ENCODE peak calls at places on chromosomes 6 and 20, in four cellular contexts. One of them, this sample, is unnamed.

GRCh38 chr6:70707893-70708292 is 40.2 kb downstream of the SMAP1 start:
- DNase-seq in ascending aorta: no peak
- DNase-seq in heart right ventricle: no peak
- DNase-seq in transverse colon: no peak
- DNase-seq in this sample: no peak

GRCh38 chr6:48084201-48084600 is 26.8 kb downstream of the PTCHD4 start:
- DNase-seq in ascending aorta: no peak
- DNase-seq in heart right ventricle: no peak
- DNase-seq in transverse colon: no peak
- DNase-seq in this sample: no peak

GRCh38 chr6:26520088-26520839 is 17.9 kb upstream of the HMGN4 start:
- DNase-seq in heart right ventricle: peak; percentile 59
- DNase-seq in transverse colon: no peak
- DNase-seq in ascending aorta: no peak
- DNase-seq in this sample: peak; percentile 39

GRCh38 chr6:66489269-66489987 is 782.4 kb upstream of the EYS start:
- DNase-seq in ascending aorta: no peak
- DNase-seq in heart right ventricle: no peak
- DNase-seq in transverse colon: no peak
- DNase-seq in this sample: no peak

GRCh38 chr6:99080191-99080590 is 132.4 kb upstream of the FBXL4 start:
- DNase-seq in ascending aorta: no peak
- DNase-seq in transverse colon: no peak
- DNase-seq in heart right ventricle: no peak
- DNase-seq in this sample: no peak

GRCh38 chr6:122432816-122433215 is 33.4 kb downstream of the HSF2 start:
- DNase-seq in transverse colon: no peak
- DNase-seq in ascending aorta: no peak
- DNase-seq in heart right ventricle: no peak
- DNase-seq in this sample: no peak

GRCh38 chr20:5100684-5101347 is 18.9 kb downstream of the PCNA start:
- DNase-seq in heart right ventricle: peak; percentile 73
- DNase-seq in transverse colon: peak; percentile 81
- DNase-seq in ascending aorta: peak; percentile 88
- DNase-seq in this sample: peak; percentile 42

GRCh38 chr6:36368421-36368820 is 19.0 kb downstream of the ETV7 start:
- DNase-seq in heart right ventricle: no peak
- DNase-seq in transverse colon: no peak
- DNase-seq in ascending aorta: no peak
- DNase-seq in this sample: no peak

GRCh38 chr6:157717266-157717870 is 105.7 kb upstream of the SNX9 start:
- DNase-seq in heart right ventricle: no peak
- DNase-seq in transverse colon: peak; percentile 58
- DNase-seq in ascending aorta: no peak
- DNase-seq in this sample: no peak

GRCh38 chr20:20038586-20038985 is 13.7 kb downstream of the CRNKL1 start:
- DNase-seq in ascending aorta: no peak
- DNase-seq in heart right ventricle: no peak
- DNase-seq in transverse colon: no peak
- DNase-seq in this sample: no peak

GRCh38 chr6:84504025-84504424 is 260.4 kb downstream of the TBX18 start:
- DNase-seq in transverse colon: no peak
- DNase-seq in ascending aorta: no peak
- DNase-seq in heart right ventricle: no peak
- DNase-seq in this sample: no peak

GRCh38 chr6:138240476-138241245 is 22.4 kb upstream of the PBOV1 start:
- DNase-seq in ascending aorta: no peak
- DNase-seq in heart right ventricle: no peak
- DNase-seq in transverse colon: no peak
- DNase-seq in this sample: no peak

GRCh38 chr6:86782328-86782727 is 155.0 kb upstream of the HTR1E start:
- DNase-seq in heart right ventricle: no peak
- DNase-seq in ascending aorta: no peak
- DNase-seq in transverse colon: no peak
- DNase-seq in this sample: no peak

GRCh38 chr6:108895591-108895990 is 47.4 kb downstream of the ARMC2 start:
- DNase-seq in ascending aorta: no peak
- DNase-seq in heart right ventricle: no peak
- DNase-seq in transverse colon: no peak
- DNase-seq in this sample: no peak

GRCh38 chr6:45896783-45897441 is 118.7 kb downstream of the CLIC5 start:
- DNase-seq in transverse colon: no peak
- DNase-seq in heart right ventricle: no peak
- DNase-seq in ascending aorta: no peak
- DNase-seq in this sample: no peak

GRCh38 chr20:50672400-50673145 is 18.8 kb downstream of the RIPOR3 start:
- DNase-seq in transverse colon: no peak
- DNase-seq in heart right ventricle: no peak
- DNase-seq in ascending aorta: no peak
- DNase-seq in this sample: no peak

GRCh38 chr20:6845141-6845540 is 77.7 kb downstream of the BMP2 start:
- DNase-seq in transverse colon: no peak
- DNase-seq in ascending aorta: no peak
- DNase-seq in heart right ventricle: no peak
- DNase-seq in this sample: no peak

GRCh38 chr6:2216794-2217383 is 28.5 kb downstream of the GMDS start:
- DNase-seq in heart right ventricle: no peak
- DNase-seq in ascending aorta: no peak
- DNase-seq in transverse colon: no peak
- DNase-seq in this sample: no peak

GRCh38 chr20:1005452-1006027 is 3.4 kb upstream of the RSPO4 start:
- DNase-seq in transverse colon: peak; percentile 43
- DNase-seq in heart right ventricle: no peak
- DNase-seq in ascending aorta: peak; percentile 18
- DNase-seq in this sample: no peak

GRCh38 chr6:44057931-44058616 is 69.2 kb downstream of the MRPL14 start:
- DNase-seq in transverse colon: no peak
- DNase-seq in ascending aorta: no peak
- DNase-seq in heart right ventricle: no peak
- DNase-seq in this sample: no peak

GRCh38 chr6:107132330-107132954 is 17.1 kb upstream of the BEND3 start:
- DNase-seq in heart right ventricle: no peak
- DNase-seq in transverse colon: no peak
- DNase-seq in ascending aorta: no peak
- DNase-seq in this sample: no peak

GRCh38 chr6:16409531-16410441 is 171.4 kb downstream of the GMPR start:
- DNase-seq in heart right ventricle: peak; percentile 50
- DNase-seq in ascending aorta: peak; percentile 83
- DNase-seq in transverse colon: peak; percentile 74
- DNase-seq in this sample: peak; percentile 36

GRCh38 chr20:63071541-63072181 is 64.9 kb upstream of the BHLHE23 start:
- DNase-seq in heart right ventricle: peak; percentile 4
- DNase-seq in transverse colon: no peak
- DNase-seq in ascending aorta: peak; percentile 58
- DNase-seq in this sample: peak; percentile 50

GRCh38 chr6:155417454-155417853 is 38.2 kb downstream of the NOX3 start:
- DNase-seq in heart right ventricle: no peak
- DNase-seq in ascending aorta: no peak
- DNase-seq in transverse colon: no peak
- DNase-seq in this sample: no peak

GRCh38 chr6:170101281-170102035 is 189.4 kb downstream of the DLL1 start:
- DNase-seq in ascending aorta: peak; percentile 51
- DNase-seq in heart right ventricle: no peak
- DNase-seq in transverse colon: peak; percentile 2
- DNase-seq in this sample: no peak

GRCh38 chr20:44180814-44181213 is 6.2 kb downstream of the JPH2 start:
- DNase-seq in ascending aorta: peak; percentile 86
- DNase-seq in transverse colon: peak; percentile 34
- DNase-seq in heart right ventricle: peak; percentile 53
- DNase-seq in this sample: no peak

GRCh38 chr6:88856566-88856965 is 106.9 kb downstream of the RNGTT start:
- DNase-seq in heart right ventricle: no peak
- DNase-seq in ascending aorta: no peak
- DNase-seq in transverse colon: no peak
- DNase-seq in this sample: no peak

GRCh38 chr6:154341876-154342275 is 14.7 kb downstream of the IPCEF1 start:
- DNase-seq in heart right ventricle: no peak
- DNase-seq in ascending aorta: no peak
- DNase-seq in transverse colon: no peak
- DNase-seq in this sample: no peak

GRCh38 chr6:121868191-121868590 is 432.7 kb downstream of the GJA1 start:
- DNase-seq in heart right ventricle: no peak
- DNase-seq in transverse colon: no peak
- DNase-seq in ascending aorta: no peak
- DNase-seq in this sample: no peak

GRCh38 chr6:16168858-16169257 is 40.0 kb downstream of the MYLIP start:
- DNase-seq in transverse colon: no peak
- DNase-seq in heart right ventricle: no peak
- DNase-seq in ascending aorta: no peak
- DNase-seq in this sample: no peak

GRCh38 chr6:73774311-73774766 is 78.3 kb downstream of the CD109 start:
- DNase-seq in transverse colon: peak; percentile 9
- DNase-seq in heart right ventricle: peak; percentile 19
- DNase-seq in ascending aorta: no peak
- DNase-seq in this sample: no peak

GRCh38 chr6:30719791-30720737 is at the start of gene TUBB:
- DNase-seq in transverse colon: peak; percentile 98
- DNase-seq in heart right ventricle: peak; percentile 96
- DNase-seq in ascending aorta: peak; percentile 99
- DNase-seq in this sample: peak; percentile 87

GRCh38 chr20:4099905-4100675 is 84.7 kb upstream of the RNF24 start:
- DNase-seq in ascending aorta: no peak
- DNase-seq in heart right ventricle: no peak
- DNase-seq in transverse colon: no peak
- DNase-seq in this sample: no peak

GRCh38 chr6:42507901-42508300 is 55.9 kb upstream of the UBR2 start:
- DNase-seq in heart right ventricle: no peak
- DNase-seq in transverse colon: no peak
- DNase-seq in ascending aorta: no peak
- DNase-seq in this sample: no peak

GRCh38 chr20:54350415-54350814 is 125.0 kb upstream of the DOK5 start:
- DNase-seq in transverse colon: no peak
- DNase-seq in ascending aorta: no peak
- DNase-seq in heart right ventricle: no peak
- DNase-seq in this sample: no peak

GRCh38 chr6:41732601-41733348 is 2.6 kb downstream of the TFEB start:
- DNase-seq in ascending aorta: no peak
- DNase-seq in heart right ventricle: no peak
- DNase-seq in transverse colon: peak; percentile 70
- DNase-seq in this sample: no peak

GRCh38 chr6:110731898-110732297 is 83.4 kb downstream of the CDK19 start:
- DNase-seq in ascending aorta: no peak
- DNase-seq in transverse colon: no peak
- DNase-seq in heart right ventricle: no peak
- DNase-seq in this sample: no peak

GRCh38 chr6:121686611-121687023 is 251.2 kb downstream of the GJA1 start:
- DNase-seq in heart right ventricle: peak; percentile 17
- DNase-seq in ascending aorta: no peak
- DNase-seq in transverse colon: no peak
- DNase-seq in this sample: no peak

GRCh38 chr6:155883334-155883731 is 427.7 kb upstream of the NOX3 start:
- DNase-seq in heart right ventricle: no peak
- DNase-seq in ascending aorta: no peak
- DNase-seq in transverse colon: no peak
- DNase-seq in this sample: no peak

DNA sequence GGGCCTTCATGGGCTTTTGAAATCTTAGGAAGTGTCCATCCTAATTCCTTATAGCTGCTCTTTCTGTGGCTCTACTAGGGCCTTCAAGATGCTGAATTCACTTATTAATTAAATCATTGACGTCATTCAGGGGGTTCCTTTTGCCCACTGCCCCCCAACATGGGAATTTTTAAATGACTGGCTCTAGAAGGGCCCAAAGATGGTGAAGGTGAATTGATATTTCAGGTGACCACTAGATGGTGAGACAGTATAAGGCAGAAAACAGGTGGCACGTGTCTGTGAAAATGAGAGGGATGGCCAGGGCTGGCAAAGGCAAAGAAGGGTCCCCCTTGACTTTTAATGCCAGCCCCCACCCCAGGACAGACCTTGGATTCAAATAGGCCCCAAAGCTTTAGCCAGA is 11.8 kb downstream of the GNAS start:
- DNase-seq in transverse colon: no peak
- DNase-seq in heart right ventricle: no peak
- DNase-seq in ascending aorta: no peak
- DNase-seq in this sample: no peak
- TF ChIP-seq CTCF in transverse colon: no peak
- TF ChIP-seq CTCF in heart right ventricle: no peak
- TF ChIP-seq CTCF in ascending aorta: no peak
- TF ChIP-seq CTCF in this sample: peak; percentile 68

GRCh38 chr6:100268326-100268725 is 196.4 kb downstream of the SIM1 start:
- DNase-seq in heart right ventricle: no peak
- DNase-seq in ascending aorta: no peak
- DNase-seq in transverse colon: no peak
- DNase-seq in this sample: no peak
- H3K27ac ChIP-seq in heart right ventricle: no peak overlapping the region
- H3K27ac ChIP-seq in ascending aorta: no peak overlapping the region
- H3K27ac ChIP-seq in transverse colon: no peak overlapping the region
- H3K27ac ChIP-seq in this sample: no peak overlapping the region

GRCh38 chr6:116575227-116575626 is 3.9 kb downstream of the RWDD1 start:
- DNase-seq in ascending aorta: no peak
- DNase-seq in heart right ventricle: no peak
- DNase-seq in transverse colon: no peak
- DNase-seq in this sample: no peak
- H3K27me3 ChIP-seq in ascending aorta: no peaks in the 10 kb centered on the region
- H3K27me3 ChIP-seq in heart right ventricle: no peaks in the 10 kb centered on the region
- H3K27me3 ChIP-seq in transverse colon: no peaks in the 10 kb centered on the region
- H3K27me3 ChIP-seq in this sample: no peaks in the 10 kb centered on the region

GRCh38 chr6:37538107-37538506 is 38.4 kb upstream of the CCDC167 start:
- DNase-seq in heart right ventricle: no peak
- DNase-seq in transverse colon: no peak
- DNase-seq in ascending aorta: no peak
- DNase-seq in this sample: peak; percentile 42
- TF ChIP-seq CTCF in heart right ventricle: peak; percentile 34
- TF ChIP-seq CTCF in transverse colon: no peak
- TF ChIP-seq CTCF in ascending aorta: no peak
- TF ChIP-seq CTCF in this sample: peak; percentile 88

This sample was measured in Panc1.